ENCODE peak calls at places on chromosomes 11 and 22, in five cellular contexts. O is H7, M is osteoblast, G is fibroblast of lung, U is iPS DF 6.9. C is an unnamed sample.
A peak's percentile ranks its signal among the peaks of the same experiment; 100 is the strongest.

GRCh38 chr11:134224710-134225662 is 515 bp downstream of the VPS26B start:
- DNase-seq in O (peak; percentile 87), M (peak; percentile 55), U (no peak), G (peak; percentile 32), C (no peak)

GRCh38 chr11:63560506-63561179 is 2.5 kb downstream of the PLAAT2 start:
- DNase-seq in U (no peak), G (no peak), M (peak; percentile 61), O (no peak), C (no peak)

GRCh38 chr11:108732395-108732794 is 67.5 kb downstream of the DDX10 start:
- DNase-seq in U (no peak), M (no peak), G (no peak), O (no peak), C (no peak)

GRCh38 chr11:75734491-75735180 is 17.0 kb downstream of the MOGAT2 start:
- DNase-seq in U (no peak), O (no peak), M (no peak), G (no peak), C (no peak)

GRCh38 chr11:62832346-62833234 is at the start of gene TEX54:
- DNase-seq in U (no peak), M (peak; percentile 89), O (no peak), G (peak; percentile 20), C (no peak)

GRCh38 chr11:134719397-134719796 is 307.4 kb upstream of the B3GAT1 start:
- DNase-seq in U (no peak), M (no peak), O (no peak), G (no peak), C (no peak)

GRCh38 chr11:33347490-33348125 is 90.4 kb downstream of the HIPK3 start:
- DNase-seq in M (no peak), O (no peak), G (no peak), U (no peak), C (no peak)

GRCh38 chr11:130964393-130964792 is 48.1 kb upstream of the SNX19 start:
- DNase-seq in O (no peak), G (no peak), U (no peak), M (no peak), C (no peak)

GRCh38 chr11:3926458-3927095 is 71.1 kb downstream of the STIM1 start:
- DNase-seq in U (no peak), O (no peak), G (peak; percentile 34), M (no peak), C (no peak)

GRCh38 chr11:104968365-104968855 is at the start of gene CASP4:
- DNase-seq in O (no peak), U (no peak), G (peak; percentile 77), M (no peak), C (peak; percentile 62)

GRCh38 chr11:71210861-71211260 is 41.5 kb downstream of the SHANK2 start:
- DNase-seq in M (peak; percentile 66), O (peak; percentile 23), G (no peak), U (no peak), C (no peak)

GRCh38 chr11:773830-774229 is 3.5 kb downstream of the GATD1 start:
- DNase-seq in G (no peak), M (peak; percentile 73), O (no peak), U (no peak), C (no peak)

GRCh38 chr11:6488831-6489230 is 7.5 kb downstream of the TIMM10B start:
- DNase-seq in M (no peak), O (no peak), U (no peak), G (no peak), C (no peak)

GRCh38 chr11:128367573-128367972 is 219.8 kb downstream of the ETS1 start:
- DNase-seq in O (no peak), U (no peak), G (no peak), M (no peak), C (no peak)

GRCh38 chr11:76947190-76947589 is 86.5 kb downstream of the ACER3 start:
- DNase-seq in U (no peak), O (no peak), M (no peak), G (no peak), C (no peak)

GRCh38 chr11:44825058-44825795 is 98.5 kb downstream of the TSPAN18 start:
- DNase-seq in G (no peak), M (no peak), U (no peak), O (no peak), C (no peak)

GRCh38 chr11:35182317-35182939 is 43.5 kb downstream of the CD44 start:
- DNase-seq in G (no peak), M (no peak), O (no peak), U (no peak), C (no peak)

GRCh38 chr22:24883426-24883825 is 63.1 kb downstream of the LHFPL7 start:
- DNase-seq in M (no peak), O (no peak), G (no peak), U (no peak), C (no peak)

GRCh38 chr11:31480930-31481329 is 28.5 kb downstream of the IMMP1L start:
- DNase-seq in O (no peak), G (no peak), U (no peak), M (no peak), C (no peak)

GRCh38 chr11:120854988-120855387 is 168.9 kb upstream of the TBCEL start:
- DNase-seq in G (no peak), U (no peak), O (no peak), M (peak; percentile 10), C (no peak)

GRCh38 chr11:122167100-122167499 is 51.1 kb upstream of the BLID start:
- DNase-seq in G (peak; percentile 97), M (peak; percentile 0), O (no peak), U (no peak), C (peak; percentile 91)

GRCh38 chr11:116073854-116074837 is 569.9 kb upstream of the CADM1 start:
- DNase-seq in O (no peak), G (peak; percentile 70), U (no peak), M (no peak), C (peak; percentile 75)